ENCODE peak calls at places on chromosomes 16 and 17, in ten cellular contexts. L is islet precursor cell; V is cardiac septum; S is glutamatergic neuron; B is hippocampal formation; R is stimulated activated naive CD4-positive, alpha-beta T cell; J is GF-D8; X is substantia nigra; G is tibial nerve; P is EH. O is an unnamed sample.

GRCh38 chr16:88778541-88779065 is 6.4 kb downstream of the PIEZO1 start:
- DNase-seq in L (no peak), V (no peak), S (no peak), B (no peak), R (no peak), J (no peak), X (no peak), G (no peak), P (no peak), O (no peak)

GRCh38 chr16:47858333-47859067 is 297.3 kb downstream of the ABCC12 start:
- DNase-seq in L (no peak), V (no peak), S (no peak), B (no peak), R (no peak), J (no peak), X (no peak), G (no peak), P (no peak), O (no peak)

GRCh38 chr16:68079616-68080344 is 5.4 kb upstream of the NFATC3 start:
- DNase-seq in L (no peak), V (peak), S (no peak), B (no peak), R (peak), J (peak), X (no peak), G (peak), P (no peak), O (peak)

GRCh38 chr16:87336850-87337240 is 19.7 kb upstream of the C16orf95 start:
- DNase-seq in L (no peak), V (no peak), S (no peak), B (no peak), R (no peak), J (no peak), X (no peak), G (no peak), P (no peak), O (no peak)

GRCh38 chr16:51150159-51150893 is 744 bp downstream of the SALL1 start:
- DNase-seq in L (no peak), V (peak), S (no peak), B (no peak), R (no peak), J (no peak), X (no peak), G (no peak), P (peak), O (no peak)

GRCh38 chr17:12342609-12343248 is 322.1 kb downstream of the MAP2K4 start:
- DNase-seq in L (peak), V (no peak), S (peak), B (no peak), R (no peak), J (no peak), X (no peak), G (no peak), P (peak), O (no peak)

GRCh38 chr16:88264641-88265285 is 118.0 kb upstream of the ZNF469 start:
- DNase-seq in L (peak), V (peak), S (peak), B (no peak), R (no peak), J (no peak), X (no peak), G (peak), P (peak), O (peak)

GRCh38 chr17:61314368-61315078 is 85.1 kb upstream of the TBX2 start:
- DNase-seq in L (peak), V (no peak), S (no peak), B (peak), R (no peak), J (no peak), X (no peak), G (peak), P (peak), O (no peak)

GRCh38 chr16:53090591-53091507 is 36.1 kb downstream of the CHD9 start:
- DNase-seq in L (peak), V (peak), S (peak), B (peak), R (no peak), J (peak), X (peak), G (peak), P (peak), O (no peak)

GRCh38 chr17:76367647-76368046 is 13.9 kb upstream of the PRPSAP1 start:
- DNase-seq in L (no peak), V (no peak), S (no peak), B (no peak), R (no peak), J (no peak), X (no peak), G (no peak), P (no peak), O (no peak)

GRCh38 chr17:61206922-61207321 is 192.7 kb upstream of the TBX2 start:
- DNase-seq in L (no peak), V (no peak), S (no peak), B (no peak), R (no peak), J (no peak), X (no peak), G (no peak), P (no peak), O (no peak)